ENCODE peak calls at places on chromosomes 7 and 10, in eight cellular contexts. E, P, G, B, H, T, Y and I are unnamed samples.

GRCh38 chr10:82378146-82378545 is 503.2 kb downstream of the NRG3 start:
- DNase-seq in H (no peak), G (peak), B (no peak), E (no peak), Y (no peak), T (peak), P (peak), I (peak)

GRCh38 chr10:132374612-132375011 is 22.4 kb upstream of the PWWP2B start:
- DNase-seq in T (no peak), P (no peak), Y (peak), G (no peak), B (no peak), H (no peak), E (no peak), I (no peak)

GRCh38 chr7:157568785-157569584 is 232.2 kb downstream of the DNAJB6 start:
- DNase-seq in T (peak), B (peak), H (peak), Y (peak), P (no peak), G (peak), E (no peak), I (peak)

GRCh38 chr10:71397340-71398212 is 856 bp downstream of the CDH23 start:
- DNase-seq in G (no peak), Y (no peak), E (no peak), P (no peak), H (no peak), T (no peak), B (peak), I (no peak)

GRCh38 chr10:119166564-119166963 is 1.1 kb upstream of the SFXN4 start:
- DNase-seq in Y (no peak), H (no peak), T (no peak), B (no peak), P (no peak), G (no peak), E (no peak), I (peak)

GRCh38 chr10:35827783-35828182 is 185.7 kb upstream of the FZD8 start:
- DNase-seq in G (no peak), Y (no peak), E (no peak), P (no peak), T (no peak), B (no peak), H (no peak), I (no peak)

GRCh38 chr7:91088156-91088555 is 176.1 kb upstream of the FZD1 start:
- DNase-seq in P (no peak), Y (no peak), G (no peak), H (no peak), T (no peak), B (no peak), E (no peak), I (no peak)

GRCh38 chr10:117163061-117163953 is 25.2 kb upstream of the VAX1 start:
- DNase-seq in E (no peak), G (no peak), H (no peak), P (no peak), Y (no peak), B (peak), T (no peak), I (no peak)

GRCh38 chr7:134155220-134155619 is 28.1 kb downstream of the LRGUK start:
- DNase-seq in E (no peak), Y (no peak), P (no peak), T (no peak), G (no peak), B (no peak), H (no peak), I (no peak)

GRCh38 chr10:118003146-118003545 is 43.6 kb downstream of the RAB11FIP2 start:
- DNase-seq in Y (no peak), P (no peak), G (peak), E (no peak), H (no peak), T (peak), B (no peak), I (no peak)

GRCh38 chr7:151461942-151462230 is 21.9 kb upstream of the CRYGN start:
- DNase-seq in P (no peak), B (no peak), H (no peak), T (no peak), G (no peak), E (no peak), Y (no peak), I (no peak)

GRCh38 chr7:151461096-151461941 is 21.4 kb upstream of the CRYGN start:
- DNase-seq in E (no peak), T (no peak), H (no peak), G (no peak), B (no peak), P (no peak), Y (no peak), I (no peak)

GRCh38 chr7:151460474-151460855 is 20.5 kb upstream of the CRYGN start:
- DNase-seq in G (no peak), Y (no peak), P (no peak), T (no peak), E (no peak), H (no peak), B (no peak), I (no peak)

GRCh38 chr7:151457534-151457933 is 17.6 kb upstream of the CRYGN start:
- DNase-seq in P (no peak), T (no peak), Y (no peak), G (no peak), E (no peak), B (no peak), H (no peak), I (no peak)

DNA sequence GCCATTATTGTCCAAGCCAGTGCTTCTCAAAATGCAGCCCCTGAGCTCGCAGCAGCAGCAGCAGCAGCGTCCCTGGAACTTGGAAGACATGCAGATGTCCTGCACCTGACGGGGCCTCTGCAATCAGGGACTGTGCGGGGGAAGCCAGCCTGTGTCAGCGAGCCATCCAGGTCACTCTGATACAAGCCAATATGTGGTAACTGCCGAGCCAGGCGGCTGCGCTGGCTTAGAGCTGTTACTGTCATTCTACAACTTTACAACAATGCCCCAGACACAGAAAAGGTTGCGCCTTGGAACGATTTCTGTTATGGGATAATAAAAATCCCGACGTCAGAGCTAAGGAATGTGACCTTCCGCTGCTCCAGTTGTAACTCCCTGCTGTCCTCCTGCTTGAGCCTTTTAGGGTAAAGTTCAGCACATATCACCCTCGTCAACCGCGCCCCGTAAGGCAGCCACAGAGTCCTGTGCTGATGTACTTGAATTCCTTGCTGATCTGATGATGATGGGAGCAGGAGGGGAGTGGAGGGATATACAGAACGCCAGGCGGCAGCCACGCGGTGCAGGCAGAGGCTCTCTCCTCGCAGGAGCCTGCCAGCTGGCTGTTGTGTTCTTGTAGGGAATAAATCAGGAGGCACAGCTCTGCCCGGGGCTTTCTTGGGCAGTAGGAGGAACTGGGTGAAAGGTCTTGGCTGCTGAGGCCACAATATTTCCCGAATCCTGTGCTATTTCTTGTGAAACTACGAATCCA is 20.0 kb upstream of the CRYGN start:
- DNase-seq in G (peak), P (peak), E (peak), H (no peak), Y (peak), T (peak), B (peak), I (peak)
- TF ChIP-seq CTCF in G (peak), P (peak), E (no peak), H (no peak), Y (peak), T (peak), B (peak), I (peak)

GRCh38 chr10:17861760-17862159 is 52.6 kb downstream of the MRC1 start:
- DNase-seq in G (no peak), T (no peak), E (no peak), B (no peak), Y (no peak), P (no peak), H (no peak), I (no peak)
- TF ChIP-seq CTCF in G (no peak), T (no peak), E (no peak), B (no peak), Y (no peak), P (no peak), H (no peak), I (no peak)

DNA sequence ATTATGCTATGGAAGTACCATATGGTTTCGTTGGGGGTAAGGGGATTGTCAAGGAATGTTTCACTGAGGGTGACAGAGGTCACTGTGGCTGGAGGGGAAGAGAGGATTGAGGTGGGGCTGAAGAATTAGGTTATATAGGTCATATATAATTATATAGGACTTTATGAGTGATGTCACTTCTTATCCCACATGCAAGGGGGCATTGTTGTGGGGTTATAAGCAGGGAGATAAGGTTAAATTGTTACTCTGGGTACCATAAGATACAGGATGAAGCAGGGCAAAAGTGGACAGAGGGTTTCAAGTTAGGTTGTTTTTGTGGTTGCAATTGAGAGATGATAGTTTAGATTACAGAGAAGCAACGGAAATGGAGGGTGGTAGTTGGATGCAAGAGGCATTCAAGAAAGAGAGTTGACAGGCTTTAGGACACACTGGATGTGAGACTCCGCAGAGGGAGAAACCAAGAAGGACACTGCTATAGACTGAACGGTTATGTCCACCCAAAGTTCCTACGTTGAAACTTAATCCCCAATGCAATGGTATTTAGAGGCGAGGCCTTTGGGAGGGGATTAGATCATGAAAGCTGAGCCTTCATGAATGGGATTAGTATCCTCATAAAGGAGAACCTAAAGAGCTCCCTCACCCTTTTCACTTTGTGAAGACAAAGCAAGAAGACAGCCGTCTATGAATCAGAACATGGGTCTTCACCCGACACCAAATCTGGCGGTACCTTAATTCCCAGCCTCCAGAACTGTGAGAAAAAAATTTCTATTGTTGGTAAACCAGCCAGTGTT is 7.0 kb upstream of the PRR15 start:
- DNase-seq in Y (no peak), E (no peak), P (no peak), T (no peak), G (no peak), H (no peak), B (peak), I (no peak)
- TF ChIP-seq CTCF in Y (no peak), E (no peak), P (no peak), T (no peak), G (no peak), H (no peak), B (peak), I (peak)

GRCh38 chr10:14385591-14386201 is 55.0 kb upstream of the FRMD4A start:
- DNase-seq in G (peak), E (no peak), T (peak), B (no peak), Y (no peak), P (peak), H (no peak), I (no peak)
- TF ChIP-seq CTCF in G (no peak), E (no peak), T (no peak), B (no peak), Y (no peak), P (no peak), H (no peak), I (no peak)

DNA sequence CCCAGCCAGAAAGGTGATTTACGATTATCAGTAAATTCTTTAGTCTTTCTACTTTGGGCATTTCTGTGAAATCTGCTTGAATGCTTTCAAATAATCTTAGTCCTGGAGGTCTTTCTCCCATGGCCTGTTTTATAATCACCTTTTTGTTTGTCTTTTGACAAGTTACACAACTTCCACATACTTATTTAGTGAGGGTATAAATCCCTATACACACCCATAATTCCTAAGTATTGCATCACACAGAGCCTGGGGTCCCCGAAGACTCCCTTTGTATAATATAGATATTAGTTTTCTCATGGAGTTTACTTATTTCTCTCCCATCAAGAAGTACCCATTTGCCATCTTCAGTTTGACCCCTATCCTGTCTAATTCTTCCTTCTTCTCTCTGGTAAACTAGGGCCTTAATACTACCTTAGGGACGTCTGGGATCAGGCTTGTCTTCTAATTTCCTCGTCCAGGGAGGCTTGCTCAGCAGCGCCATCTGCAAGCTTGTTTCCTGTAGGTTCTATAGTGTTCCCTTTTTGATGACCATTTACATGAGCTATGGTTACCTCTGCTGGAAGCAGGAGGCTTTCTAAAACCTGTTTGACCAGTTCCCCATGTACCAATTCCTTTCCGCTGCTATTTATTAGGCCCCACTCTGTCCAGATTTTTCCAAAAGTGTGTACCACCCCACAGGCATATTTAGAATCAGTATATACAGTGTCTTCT is 8.1 kb downstream of the DNAH11 start:
- DNase-seq in G (peak), Y (no peak), T (no peak), H (no peak), E (peak), B (peak), P (no peak), I (peak)
- TF ChIP-seq CTCF in G (no peak), Y (no peak), T (no peak), H (no peak), E (no peak), B (peak), P (no peak), I (peak)